ENCODE peak calls at places on chromosomes 3 and 15, in nine cellular contexts. One of them, this sample, is unnamed.

GRCh38 chr3:157669403-157669802 is 166.2 kb upstream of the VEPH1 start:
- DNase-seq in ovary: no peak
- DNase-seq in sigmoid colon: no peak
- DNase-seq in heart right ventricle: no peak
- DNase-seq in brain microvascular endothelial cell: no peak
- DNase-seq in thoracic aorta: no peak
- DNase-seq in astrocyte: no peak
- DNase-seq in A673: no peak
- DNase-seq in left ventricle myocardium inferior: no peak
- DNase-seq in this sample: no peak

GRCh38 chr3:147775816-147776530 is 366.8 kb downstream of the ZIC1 start:
- DNase-seq in ovary: no peak
- DNase-seq in sigmoid colon: no peak
- DNase-seq in heart right ventricle: no peak
- DNase-seq in brain microvascular endothelial cell: no peak
- DNase-seq in thoracic aorta: no peak
- DNase-seq in astrocyte: peak; percentile 82
- DNase-seq in A673: no peak
- DNase-seq in left ventricle myocardium inferior: no peak
- DNase-seq in this sample: no peak

GRCh38 chr15:80915462-80915861 is 74.2 kb downstream of the MESD start:
- DNase-seq in ovary: no peak
- DNase-seq in sigmoid colon: no peak
- DNase-seq in heart right ventricle: no peak
- DNase-seq in brain microvascular endothelial cell: no peak
- DNase-seq in thoracic aorta: no peak
- DNase-seq in astrocyte: no peak
- DNase-seq in A673: no peak
- DNase-seq in left ventricle myocardium inferior: no peak
- DNase-seq in this sample: no peak

GRCh38 chr3:1710663-1711062 is 388.0 kb upstream of the CNTN4 start:
- DNase-seq in ovary: no peak
- DNase-seq in sigmoid colon: no peak
- DNase-seq in heart right ventricle: no peak
- DNase-seq in brain microvascular endothelial cell: no peak
- DNase-seq in thoracic aorta: no peak
- DNase-seq in astrocyte: no peak
- DNase-seq in A673: no peak
- DNase-seq in left ventricle myocardium inferior: no peak
- DNase-seq in this sample: no peak

GRCh38 chr3:57815034-57815433 is 58.9 kb downstream of the SLMAP start:
- DNase-seq in ovary: no peak
- DNase-seq in sigmoid colon: no peak
- DNase-seq in heart right ventricle: no peak
- DNase-seq in brain microvascular endothelial cell: no peak
- DNase-seq in thoracic aorta: no peak
- DNase-seq in astrocyte: no peak
- DNase-seq in A673: no peak
- DNase-seq in left ventricle myocardium inferior: no peak
- DNase-seq in this sample: no peak

GRCh38 chr3:136919799-136920580 is 37.8 kb upstream of the IL20RB start:
- DNase-seq in ovary: no peak
- DNase-seq in sigmoid colon: no peak
- DNase-seq in heart right ventricle: no peak
- DNase-seq in brain microvascular endothelial cell: no peak
- DNase-seq in thoracic aorta: no peak
- DNase-seq in astrocyte: peak; percentile 47
- DNase-seq in A673: peak; percentile 92
- DNase-seq in left ventricle myocardium inferior: no peak
- DNase-seq in this sample: no peak

GRCh38 chr3:190378240-190378891 is 9.6 kb upstream of the CLDN16 start:
- DNase-seq in ovary: no peak
- DNase-seq in sigmoid colon: no peak
- DNase-seq in heart right ventricle: no peak
- DNase-seq in brain microvascular endothelial cell: peak; percentile 28
- DNase-seq in thoracic aorta: no peak
- DNase-seq in astrocyte: peak; percentile 97
- DNase-seq in A673: no peak
- DNase-seq in left ventricle myocardium inferior: no peak
- DNase-seq in this sample: no peak

GRCh38 chr3:141412936-141413354 is 44.6 kb downstream of the ZBTB38 start:
- DNase-seq in ovary: peak; percentile 91
- DNase-seq in sigmoid colon: peak; percentile 98
- DNase-seq in heart right ventricle: peak; percentile 91
- DNase-seq in brain microvascular endothelial cell: no peak
- DNase-seq in thoracic aorta: peak; percentile 83
- DNase-seq in astrocyte: peak; percentile 81
- DNase-seq in A673: peak; percentile 43
- DNase-seq in left ventricle myocardium inferior: peak; percentile 93
- DNase-seq in this sample: no peak

GRCh38 chr15:67114846-67115521 is 49.6 kb downstream of the SMAD3 start:
- DNase-seq in ovary: no peak
- DNase-seq in sigmoid colon: no peak
- DNase-seq in heart right ventricle: no peak
- DNase-seq in brain microvascular endothelial cell: no peak
- DNase-seq in thoracic aorta: no peak
- DNase-seq in astrocyte: no peak
- DNase-seq in A673: no peak
- DNase-seq in left ventricle myocardium inferior: no peak
- DNase-seq in this sample: no peak

GRCh38 chr3:108862865-108863798 is 40.5 kb downstream of the TRAT1 start:
- DNase-seq in ovary: no peak
- DNase-seq in sigmoid colon: no peak
- DNase-seq in heart right ventricle: no peak
- DNase-seq in brain microvascular endothelial cell: peak; percentile 14
- DNase-seq in thoracic aorta: no peak
- DNase-seq in astrocyte: peak; percentile 88
- DNase-seq in A673: peak; percentile 36
- DNase-seq in left ventricle myocardium inferior: no peak
- DNase-seq in this sample: peak; percentile 60

GRCh38 chr3:60313382-60313781 is 937.9 kb downstream of the FHIT start:
- DNase-seq in ovary: no peak
- DNase-seq in sigmoid colon: no peak
- DNase-seq in heart right ventricle: no peak
- DNase-seq in brain microvascular endothelial cell: no peak
- DNase-seq in thoracic aorta: no peak
- DNase-seq in astrocyte: no peak
- DNase-seq in A673: no peak
- DNase-seq in left ventricle myocardium inferior: no peak
- DNase-seq in this sample: no peak

GRCh38 chr3:60319179-60319858 is 931.9 kb downstream of the FHIT start:
- DNase-seq in ovary: no peak
- DNase-seq in sigmoid colon: no peak
- DNase-seq in heart right ventricle: no peak
- DNase-seq in brain microvascular endothelial cell: no peak
- DNase-seq in thoracic aorta: no peak
- DNase-seq in astrocyte: no peak
- DNase-seq in A673: no peak
- DNase-seq in left ventricle myocardium inferior: no peak
- DNase-seq in this sample: no peak

GRCh38 chr3:60316121-60316783 is 935.0 kb downstream of the FHIT start:
- DNase-seq in ovary: no peak
- DNase-seq in sigmoid colon: no peak
- DNase-seq in heart right ventricle: no peak
- DNase-seq in brain microvascular endothelial cell: no peak
- DNase-seq in thoracic aorta: no peak
- DNase-seq in astrocyte: peak; percentile 82
- DNase-seq in A673: no peak
- DNase-seq in left ventricle myocardium inferior: no peak
- DNase-seq in this sample: no peak

GRCh38 chr3:60309539-60310268 is 941.5 kb downstream of the FHIT start:
- DNase-seq in ovary: no peak
- DNase-seq in sigmoid colon: no peak
- DNase-seq in heart right ventricle: no peak
- DNase-seq in brain microvascular endothelial cell: no peak
- DNase-seq in thoracic aorta: no peak
- DNase-seq in astrocyte: no peak
- DNase-seq in A673: no peak
- DNase-seq in left ventricle myocardium inferior: no peak
- DNase-seq in this sample: no peak

GRCh38 chr3:60314064-60314463 is 937.2 kb downstream of the FHIT start:
- DNase-seq in ovary: no peak
- DNase-seq in sigmoid colon: no peak
- DNase-seq in heart right ventricle: no peak
- DNase-seq in brain microvascular endothelial cell: no peak
- DNase-seq in thoracic aorta: no peak
- DNase-seq in astrocyte: peak; percentile 33
- DNase-seq in A673: no peak
- DNase-seq in left ventricle myocardium inferior: no peak
- DNase-seq in this sample: no peak
- H3K4me3 ChIP-seq in ovary: no peak overlapping the region
- H3K4me3 ChIP-seq in sigmoid colon: no peak overlapping the region
- H3K4me3 ChIP-seq in heart right ventricle: no peak overlapping the region
- H3K4me3 ChIP-seq in brain microvascular endothelial cell: no peak overlapping the region
- H3K4me3 ChIP-seq in thoracic aorta: no peak overlapping the region
- H3K4me3 ChIP-seq in astrocyte: no peak overlapping the region
- H3K4me3 ChIP-seq in A673: no peak overlapping the region
- H3K4me3 ChIP-seq in left ventricle myocardium inferior: no peak overlapping the region
- H3K4me3 ChIP-seq in this sample: no peak overlapping the region

GRCh38 chr3:18987862-18988447 is 160.4 kb upstream of the KCNH8 start:
- DNase-seq in ovary: no peak
- DNase-seq in sigmoid colon: no peak
- DNase-seq in heart right ventricle: no peak
- DNase-seq in brain microvascular endothelial cell: no peak
- DNase-seq in thoracic aorta: no peak
- DNase-seq in astrocyte: no peak
- DNase-seq in A673: no peak
- DNase-seq in left ventricle myocardium inferior: no peak
- DNase-seq in this sample: no peak

GRCh38 chr3:18989237-18989812 is 159.0 kb upstream of the KCNH8 start:
- DNase-seq in ovary: no peak
- DNase-seq in sigmoid colon: no peak
- DNase-seq in heart right ventricle: no peak
- DNase-seq in brain microvascular endothelial cell: no peak
- DNase-seq in thoracic aorta: no peak
- DNase-seq in astrocyte: no peak
- DNase-seq in A673: no peak
- DNase-seq in left ventricle myocardium inferior: no peak
- DNase-seq in this sample: no peak

GRCh38 chr3:18982920-18983319 is 165.4 kb upstream of the KCNH8 start:
- DNase-seq in ovary: no peak
- DNase-seq in sigmoid colon: no peak
- DNase-seq in heart right ventricle: no peak
- DNase-seq in brain microvascular endothelial cell: no peak
- DNase-seq in thoracic aorta: no peak
- DNase-seq in astrocyte: no peak
- DNase-seq in A673: no peak
- DNase-seq in left ventricle myocardium inferior: no peak
- DNase-seq in this sample: no peak

GRCh38 chr3:18987070-18987469 is 161.2 kb upstream of the KCNH8 start:
- DNase-seq in ovary: no peak
- DNase-seq in sigmoid colon: no peak
- DNase-seq in heart right ventricle: no peak
- DNase-seq in brain microvascular endothelial cell: no peak
- DNase-seq in thoracic aorta: no peak
- DNase-seq in astrocyte: no peak
- DNase-seq in A673: no peak
- DNase-seq in left ventricle myocardium inferior: no peak
- DNase-seq in this sample: no peak

DNA sequence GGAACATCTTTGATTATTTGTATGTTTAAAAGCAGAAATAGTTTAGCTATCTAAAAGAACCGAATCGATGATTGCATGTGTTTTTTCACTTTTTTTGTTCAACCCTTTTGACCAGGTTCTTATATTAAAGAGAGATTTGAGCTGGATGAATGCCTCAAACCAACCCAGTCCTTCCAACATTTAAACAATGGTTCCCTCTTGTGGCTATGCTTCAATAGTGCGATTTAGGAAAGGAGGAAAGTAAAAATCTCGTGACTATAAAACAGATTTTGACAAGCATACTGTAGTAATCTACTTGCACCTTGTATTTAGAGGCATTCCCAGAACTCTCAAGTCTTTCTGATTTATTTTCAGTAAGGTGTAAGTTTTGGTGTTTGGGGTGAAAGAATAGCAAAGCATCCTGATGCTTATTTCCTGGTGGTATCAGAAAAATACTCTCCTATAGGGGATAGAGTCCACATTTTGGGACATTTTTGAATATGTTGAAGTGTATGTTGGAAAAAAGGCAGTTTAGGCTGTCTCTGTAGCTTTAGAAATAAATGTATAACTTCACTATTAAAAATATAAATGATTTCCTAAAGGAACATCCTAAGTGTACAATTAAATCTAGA is 159.6 kb upstream of the KCNH8 start:
- DNase-seq in ovary: no peak
- DNase-seq in sigmoid colon: no peak
- DNase-seq in heart right ventricle: no peak
- DNase-seq in brain microvascular endothelial cell: no peak
- DNase-seq in thoracic aorta: no peak
- DNase-seq in astrocyte: peak; percentile 0
- DNase-seq in A673: peak; percentile 24
- DNase-seq in left ventricle myocardium inferior: no peak
- DNase-seq in this sample: no peak
- TF ChIP-seq CTCF in ovary: no peak
- TF ChIP-seq CTCF in sigmoid colon: peak; percentile 18
- TF ChIP-seq CTCF in heart right ventricle: peak; percentile 61
- TF ChIP-seq CTCF in brain microvascular endothelial cell: peak; percentile 32
- TF ChIP-seq CTCF in thoracic aorta: peak; percentile 42
- TF ChIP-seq CTCF in astrocyte: peak; percentile 47
- TF ChIP-seq CTCF in A673: peak; percentile 53
- TF ChIP-seq CTCF in left ventricle myocardium inferior: peak; percentile 52
- TF ChIP-seq CTCF in this sample: peak; percentile 51

DNA sequence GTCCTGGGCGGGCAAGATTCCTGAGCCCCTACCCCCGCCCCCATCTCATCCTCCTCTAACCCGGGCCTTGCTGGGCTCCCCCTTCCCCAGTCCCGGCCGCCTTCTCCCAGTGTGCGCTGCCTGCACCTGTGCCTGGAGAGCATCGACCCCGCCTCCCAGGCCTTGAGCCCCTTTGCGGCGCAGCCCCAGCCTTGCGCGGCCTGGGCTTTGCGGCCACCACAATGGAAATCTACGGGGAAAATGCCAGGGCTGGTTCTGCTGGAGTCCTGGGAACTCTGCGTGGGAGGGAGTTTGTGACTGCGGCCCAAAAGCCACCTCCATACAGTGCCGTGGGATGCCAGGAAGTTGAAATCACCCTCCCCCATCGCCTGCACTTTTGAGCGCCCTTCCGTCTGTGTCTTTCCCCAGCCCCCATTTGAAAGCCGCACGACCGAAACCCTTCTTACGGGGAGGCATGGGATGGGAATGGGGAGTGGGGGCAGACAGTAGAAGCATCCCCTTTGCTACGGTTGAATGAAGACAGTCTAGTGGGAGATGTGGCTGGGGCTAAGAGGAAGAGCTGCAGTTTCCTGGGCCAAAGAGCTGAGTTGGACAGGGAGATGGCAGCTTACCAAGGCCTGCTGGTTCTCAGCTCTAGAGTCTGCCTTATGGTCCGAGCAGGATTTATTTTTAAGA is 1.0 kb upstream of the SOX2 start:
- DNase-seq in ovary: no peak
- DNase-seq in sigmoid colon: no peak
- DNase-seq in heart right ventricle: no peak
- DNase-seq in brain microvascular endothelial cell: no peak
- DNase-seq in thoracic aorta: no peak
- DNase-seq in astrocyte: peak; percentile 52
- DNase-seq in A673: peak; percentile 73
- DNase-seq in left ventricle myocardium inferior: no peak
- DNase-seq in this sample: no peak
- H3K27me3 ChIP-seq in ovary: no peaks in the 10 kb centered on the region
- H3K27me3 ChIP-seq in sigmoid colon: peaks cover 100% of the 10 kb centered on the region
- H3K27me3 ChIP-seq in heart right ventricle: peaks cover 29% of the 10 kb centered on the region
- H3K27me3 ChIP-seq in brain microvascular endothelial cell: peaks cover 58% of the 10 kb centered on the region
- H3K27me3 ChIP-seq in thoracic aorta: peaks cover 59% of the 10 kb centered on the region
- H3K27me3 ChIP-seq in astrocyte: peaks cover 45% of the 10 kb centered on the region
- H3K27me3 ChIP-seq in A673: no peaks in the 10 kb centered on the region
- H3K27me3 ChIP-seq in left ventricle myocardium inferior: peaks cover 100% of the 10 kb centered on the region
- H3K27me3 ChIP-seq in this sample: peaks cover 52% of the 10 kb centered on the region

GRCh38 chr15:41930221-41930866 is 36.5 kb upstream of the SPTBN5 start:
- DNase-seq in ovary: no peak
- DNase-seq in sigmoid colon: no peak
- DNase-seq in heart right ventricle: no peak
- DNase-seq in brain microvascular endothelial cell: peak; percentile 89
- DNase-seq in thoracic aorta: no peak
- DNase-seq in astrocyte: peak; percentile 97
- DNase-seq in A673: peak; percentile 62
- DNase-seq in left ventricle myocardium inferior: peak; percentile 64
- DNase-seq in this sample: peak; percentile 90
- H3K4me3 ChIP-seq in ovary: no peak overlapping the region
- H3K4me3 ChIP-seq in sigmoid colon: no peak overlapping the region
- H3K4me3 ChIP-seq in heart right ventricle: no peak overlapping the region
- H3K4me3 ChIP-seq in brain microvascular endothelial cell: no peak overlapping the region
- H3K4me3 ChIP-seq in thoracic aorta: no peak overlapping the region
- H3K4me3 ChIP-seq in astrocyte: no peak overlapping the region
- H3K4me3 ChIP-seq in A673: no peak overlapping the region
- H3K4me3 ChIP-seq in left ventricle myocardium inferior: no peak overlapping the region
- H3K4me3 ChIP-seq in this sample: no peak overlapping the region